ENCODE peak calls at places on chromosomes 3 and 15, in nine cellular contexts. X is dorsolateral prefrontal cortex; S is right atrium auricular region; Z is upper lobe of right lung; W is body of pancreas; D is lung; C is CD8-positive, alpha-beta T cell; V is psoas muscle; J is breast epithelium. N is an unnamed sample.

GRCh38 chr3:182473191-182473710 is 320.1 kb upstream of the ATP11B start:
- DNase-seq in X (no peak), S (no peak), Z (no peak), W (no peak), D (no peak), C (no peak), V (no peak), J (no peak), N (no peak)

GRCh38 chr3:8319935-8320634 is 181.5 kb upstream of the LMCD1 start:
- DNase-seq in X (no peak), S (no peak), Z (no peak), W (no peak), D (no peak), C (no peak), V (no peak), J (no peak), N (no peak)

GRCh38 chr15:100812802-100813201 is 66.8 kb upstream of the ALDH1A3 start:
- DNase-seq in X (no peak), S (no peak), Z (no peak), W (no peak), D (no peak), C (no peak), V (no peak), J (no peak), N (no peak)

GRCh38 chr3:171157980-171158379 is 131.5 kb upstream of the SLC2A2 start:
- DNase-seq in X (no peak), S (no peak), Z (no peak), W (no peak), D (no peak), C (no peak), V (no peak), J (no peak), N (no peak)

GRCh38 chr3:169455472-169455871 is 208.0 kb downstream of the MECOM start:
- DNase-seq in X (no peak), S (no peak), Z (no peak), W (no peak), D (no peak), C (no peak), V (no peak), J (no peak), N (no peak)

GRCh38 chr3:24963762-24964625 is 464.1 kb upstream of the RARB start:
- DNase-seq in X (no peak), S (no peak), Z (no peak), W (no peak), D (no peak), C (no peak), V (no peak), J (no peak), N (no peak)

GRCh38 chr3:169387751-169388696 is 275.5 kb downstream of the MECOM start:
- DNase-seq in X (no peak), S (peak; percentile 87), Z (no peak), W (peak; percentile 56), D (peak; percentile 36), C (no peak), V (peak; percentile 58), J (peak; percentile 49), N (peak; percentile 76)

GRCh38 chr3:178382388-178383061 is 153.7 kb upstream of the KCNMB2 start:
- DNase-seq in X (no peak), S (no peak), Z (no peak), W (no peak), D (no peak), C (no peak), V (no peak), J (no peak), N (no peak)

GRCh38 chr3:195236801-195237570 is 34.0 kb downstream of the XXYLT1 start:
- DNase-seq in X (peak; percentile 23), S (no peak), Z (peak; percentile 31), W (no peak), D (no peak), C (peak; percentile 7), V (no peak), J (peak; percentile 37), N (peak; percentile 57)

GRCh38 chr3:195239121-195239520 is 31.8 kb downstream of the XXYLT1 start:
- DNase-seq in X (no peak), S (no peak), Z (no peak), W (no peak), D (peak; percentile 24), C (no peak), V (no peak), J (no peak), N (peak; percentile 19)

GRCh38 chr3:195238626-195239118 is 32.3 kb downstream of the XXYLT1 start:
- DNase-seq in X (peak; percentile 43), S (peak; percentile 60), Z (peak; percentile 56), W (peak; percentile 19), D (peak; percentile 32), C (no peak), V (no peak), J (peak; percentile 27), N (peak; percentile 73)

GRCh38 chr3:195236076-195236798 is 34.7 kb downstream of the XXYLT1 start:
- DNase-seq in X (peak; percentile 3), S (no peak), Z (peak; percentile 32), W (no peak), D (no peak), C (no peak), V (no peak), J (no peak), N (peak; percentile 22)

DNA sequence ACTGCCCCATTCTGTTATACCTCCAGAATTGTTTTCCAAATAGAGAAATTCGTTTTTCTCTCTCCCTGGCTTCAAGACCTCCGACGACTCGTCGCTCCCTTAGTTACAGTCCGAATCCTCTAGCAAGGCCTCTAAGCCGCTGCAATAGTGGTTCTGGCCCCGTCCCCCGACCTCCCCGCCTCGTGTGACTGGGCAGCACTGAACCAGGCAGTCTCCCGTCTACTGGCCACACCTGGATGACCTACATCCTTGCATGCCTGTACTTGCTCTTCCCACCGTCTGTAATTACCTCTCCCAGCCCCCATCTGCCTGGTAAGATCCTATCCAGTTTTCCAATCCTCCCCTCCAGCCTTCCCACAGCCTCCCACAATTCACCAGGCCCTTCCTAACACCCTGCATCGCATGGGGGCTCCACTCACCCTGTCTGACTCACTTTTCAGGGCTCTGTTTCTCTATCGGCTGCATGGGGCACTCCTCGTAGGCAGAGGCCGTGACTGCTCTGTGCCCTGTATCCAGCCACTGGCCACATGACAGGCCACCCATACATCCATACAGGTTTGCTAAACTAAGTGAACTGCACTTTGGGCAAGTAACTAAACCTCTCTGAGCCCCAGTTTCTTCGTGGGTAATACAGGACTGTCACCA is 32.9 kb downstream of the XXYLT1 start:
- DNase-seq in X (peak; percentile 14), S (peak; percentile 46), Z (peak; percentile 46), W (no peak), D (peak; percentile 25), C (no peak), V (no peak), J (no peak), N (peak; percentile 28)
- TF ChIP-seq CTCF in X (no peak), S (no peak), Z (no peak), W (no peak), D (no peak), C (no peak), V (no peak), J (no peak), N (no peak)

DNA sequence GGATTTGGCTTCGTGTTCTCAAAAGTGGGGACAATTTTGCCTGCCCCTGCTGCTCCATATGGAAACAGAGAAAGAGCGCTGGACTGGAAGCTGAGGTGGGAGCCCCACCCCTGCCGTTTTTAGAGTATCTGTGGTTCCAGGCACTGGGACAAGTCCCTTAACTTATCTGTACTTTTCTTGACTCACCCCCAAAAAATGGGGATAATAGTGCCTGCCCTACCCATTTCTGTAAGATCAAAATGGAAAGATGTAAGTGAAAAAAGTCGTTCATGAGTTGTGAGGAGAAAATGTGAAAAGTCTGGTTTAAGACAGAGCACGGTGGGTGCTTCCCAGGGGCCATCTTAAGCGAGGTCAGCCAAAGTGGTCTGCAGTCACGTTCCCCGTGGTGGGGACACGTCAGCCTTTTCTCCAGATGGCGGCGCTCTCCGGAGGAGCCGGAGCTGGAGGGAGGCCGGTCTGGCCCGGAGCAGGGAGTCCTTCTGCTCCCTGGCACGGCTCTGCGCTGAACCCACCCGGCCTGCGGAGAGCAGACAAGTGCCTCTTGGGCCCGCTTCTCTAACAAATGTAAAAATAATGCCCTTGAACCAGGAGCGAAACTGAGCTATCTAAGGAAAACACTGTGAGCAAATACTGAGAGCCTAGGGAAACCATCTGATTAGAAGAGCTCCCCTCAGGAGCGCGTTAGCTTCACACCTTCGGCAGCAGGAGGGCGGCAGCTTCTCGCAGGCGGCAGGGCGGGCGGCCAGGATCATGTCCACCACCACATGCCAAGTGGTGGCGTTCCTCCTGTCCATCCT is at the start of gene CLDN18:
- DNase-seq in X (no peak), S (no peak), Z (peak; percentile 84), W (no peak), D (peak; percentile 41), C (no peak), V (no peak), J (no peak), N (no peak)
- H3K4me3 ChIP-seq in X (no peak within 1 kb of the TSS), S (no peak within 1 kb of the TSS), Z (peak within 1 kb of the TSS; percentile 29), W (no peak within 1 kb of the TSS), D (no peak within 1 kb of the TSS), C (no peak within 1 kb of the TSS), V (no peak within 1 kb of the TSS), J (no peak within 1 kb of the TSS), N (no peak within 1 kb of the TSS)

GRCh38 chr3:51642462-51642861 is 28.6 kb upstream of the TEX264 start:
- DNase-seq in X (no peak), S (no peak), Z (no peak), W (no peak), D (no peak), C (no peak), V (no peak), J (no peak), N (no peak)

GRCh38 chr3:51637144-51637940 is 33.7 kb upstream of the TEX264 start:
- DNase-seq in X (no peak), S (no peak), Z (no peak), W (no peak), D (no peak), C (no peak), V (no peak), J (no peak), N (no peak)

DNA sequence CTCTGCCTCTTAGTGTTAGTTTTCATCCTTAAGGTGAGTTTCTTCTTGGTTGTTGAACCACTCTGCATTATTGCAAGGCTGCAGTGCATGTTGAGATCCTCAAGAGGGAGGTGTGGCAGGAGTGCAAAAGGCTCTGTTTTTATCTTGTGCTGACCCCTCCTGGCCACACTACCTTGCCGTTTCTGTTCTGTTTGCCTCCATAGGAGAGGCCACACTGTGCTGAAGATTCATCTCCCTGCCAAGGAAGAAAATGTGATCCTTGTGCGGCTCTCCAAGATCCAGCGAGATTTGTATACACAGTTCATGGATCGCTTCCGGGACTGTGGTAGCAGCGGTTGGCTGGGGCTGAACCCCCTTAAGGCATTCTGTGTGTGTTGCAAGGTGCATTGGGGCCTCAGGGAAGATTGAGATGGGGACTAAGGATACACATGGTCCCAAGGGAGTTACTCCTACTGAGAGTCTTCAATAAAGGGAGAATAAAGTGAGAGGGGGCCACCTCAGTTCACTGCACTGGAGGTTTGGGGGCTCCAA is 33.0 kb upstream of the TEX264 start:
- DNase-seq in X (no peak), S (no peak), Z (no peak), W (no peak), D (peak; percentile 53), C (no peak), V (no peak), J (no peak), N (no peak)
- TF ChIP-seq CTCF in X (peak; percentile 64), S (no peak), Z (peak; percentile 60), W (peak; percentile 29), D (peak; percentile 55), C (peak; percentile 25), V (peak; percentile 45), J (peak; percentile 62), N (no peak)

GRCh38 chr15:64702816-64703631 is 72.4 kb downstream of the RBPMS2 start:
- DNase-seq in X (peak; percentile 97), S (peak; percentile 96), Z (peak; percentile 99), W (peak; percentile 97), D (peak; percentile 98), C (peak; percentile 97), V (peak; percentile 98), J (peak; percentile 97), N (peak; percentile 96)

GRCh38 chr15:64701482-64701881 is 73.9 kb downstream of the RBPMS2 start:
- DNase-seq in X (no peak), S (no peak), Z (no peak), W (no peak), D (no peak), C (no peak), V (no peak), J (no peak), N (no peak)

GRCh38 chr15:64699767-64700388 is 75.5 kb downstream of the RBPMS2 start:
- DNase-seq in X (no peak), S (peak; percentile 65), Z (peak; percentile 78), W (peak; percentile 65), D (peak; percentile 65), C (no peak), V (peak; percentile 66), J (no peak), N (no peak)

GRCh38 chr15:64703632-64703959 is 71.8 kb downstream of the RBPMS2 start:
- DNase-seq in X (no peak), S (no peak), Z (no peak), W (no peak), D (no peak), C (no peak), V (no peak), J (no peak), N (no peak)

GRCh38 chr15:64701051-64701450 is 74.3 kb downstream of the RBPMS2 start:
- DNase-seq in X (no peak), S (no peak), Z (no peak), W (no peak), D (no peak), C (no peak), V (no peak), J (no peak), N (no peak)
- H3K4me3 ChIP-seq in X (peak overlapping the region; percentile 51), S (peak overlapping the region; percentile 89), Z (peak overlapping the region; percentile 83), W (no peak overlapping the region), D (no peak overlapping the region), C (no peak overlapping the region), V (peak overlapping the region; percentile 85), J (peak overlapping the region; percentile 85), N (peak overlapping the region; percentile 99)